ENCODE peak calls at places on chromosome 15, in eight cellular contexts. Z is fibroblast of the aortic adventitia, G is ascending aorta, L is tibial nerve, N is brain microvascular endothelial cell, B is stomach, A is right lobe of liver, K is Panc1. H is an unnamed sample.

GRCh38 chr15:58440922-58441321 is 9.1 kb downstream of the LIPC start:
- DNase-seq in Z (no peak), N (no peak), G (no peak), K (no peak), L (no peak), B (peak; percentile 87), A (no peak), H (no peak)

GRCh38 chr15:32722126-32722525 is 4.3 kb downstream of the GREM1 start:
- DNase-seq in G (no peak), Z (no peak), L (no peak), A (no peak), K (no peak), N (no peak), B (no peak), H (no peak)

GRCh38 chr15:68482246-68482645 is 50.3 kb upstream of the ITGA11 start:
- DNase-seq in K (no peak), Z (no peak), N (no peak), A (no peak), B (no peak), G (no peak), L (no peak), H (no peak)

GRCh38 chr15:98062869-98063268 is 102.4 kb downstream of the ARRDC4 start:
- DNase-seq in N (no peak), K (no peak), Z (peak; percentile 15), A (no peak), B (no peak), G (no peak), L (no peak), H (no peak)

GRCh38 chr15:96047255-96047931 is 283.1 kb upstream of the NR2F2 start:
- DNase-seq in L (no peak), A (no peak), N (peak; percentile 91), Z (peak; percentile 90), K (no peak), G (no peak), B (no peak), H (peak; percentile 99)

GRCh38 chr15:97966924-97967620 is 6.6 kb downstream of the ARRDC4 start:
- DNase-seq in B (no peak), L (no peak), G (no peak), N (no peak), K (no peak), Z (peak; percentile 24), A (no peak), H (peak; percentile 53)

GRCh38 chr15:62323353-62323752 is 158.3 kb upstream of the C2CD4B start:
- DNase-seq in K (no peak), N (no peak), G (no peak), Z (no peak), L (no peak), A (no peak), B (no peak), H (no peak)

GRCh38 chr15:63530762-63531299 is 26.4 kb downstream of the USP3 start:
- DNase-seq in A (no peak), N (no peak), Z (no peak), K (no peak), L (no peak), G (no peak), B (no peak), H (no peak)

GRCh38 chr15:65258863-65259262 is 27.8 kb downstream of the PARP16 start:
- DNase-seq in N (no peak), A (no peak), G (no peak), B (no peak), L (no peak), Z (peak; percentile 19), K (no peak), H (no peak)

GRCh38 chr15:36527512-36528162 is 51.8 kb upstream of the CDIN1 start:
- DNase-seq in Z (peak; percentile 1), N (no peak), B (no peak), L (no peak), K (no peak), A (no peak), G (no peak), H (no peak)

GRCh38 chr15:78012643-78013077 is 64.9 kb downstream of the TBC1D2B start:
- DNase-seq in A (peak; percentile 88), N (no peak), L (peak; percentile 77), K (no peak), G (no peak), Z (no peak), B (peak; percentile 90), H (no peak)

GRCh38 chr15:63369766-63370165 is 11.9 kb downstream of the CA12 start:
- DNase-seq in Z (peak; percentile 53), N (no peak), L (no peak), A (no peak), B (no peak), G (no peak), K (no peak), H (no peak)

GRCh38 chr15:37806808-37807207 is 127.6 kb upstream of the TMCO5A start:
- DNase-seq in A (no peak), B (no peak), G (no peak), N (no peak), L (no peak), K (no peak), Z (no peak), H (no peak)

GRCh38 chr15:82585072-82585471 is 44.8 kb upstream of the RPS17 start:
- DNase-seq in Z (peak; percentile 77), G (no peak), N (peak; percentile 14), A (no peak), L (no peak), K (no peak), B (no peak), H (no peak)

GRCh38 chr15:93748710-93749109 is 482.7 kb upstream of the MCTP2 start:
- DNase-seq in A (no peak), B (no peak), Z (no peak), L (no peak), K (no peak), G (no peak), N (no peak), H (no peak)
- H3K4me3 ChIP-seq in A (no peak overlapping the region), B (no peak overlapping the region), Z (no peak overlapping the region), L (no peak overlapping the region), K (no peak overlapping the region), G (no peak overlapping the region), N (no peak overlapping the region), H (no peak overlapping the region)

DNA sequence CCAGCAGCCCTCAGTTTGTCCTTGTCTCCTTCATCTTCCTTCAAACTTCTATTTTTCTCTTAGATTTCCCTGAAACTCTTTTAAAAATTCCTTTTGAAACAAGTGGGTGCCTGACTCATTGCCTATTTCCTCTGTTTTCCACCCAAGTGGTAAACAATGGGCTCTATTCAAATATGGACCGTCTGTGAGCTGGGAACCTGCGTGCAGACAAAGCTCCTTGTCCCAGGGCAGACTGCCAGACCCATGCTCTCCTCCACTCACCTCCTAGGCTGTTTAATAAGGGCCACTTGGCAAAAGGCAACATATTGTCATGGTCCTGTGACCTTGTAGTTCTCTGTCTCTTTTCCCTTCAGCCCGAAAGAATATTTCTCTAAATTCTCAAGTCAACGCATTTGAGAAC is 332.7 kb upstream of the THBS1 start:
- DNase-seq in B (no peak), N (peak; percentile 51), Z (peak; percentile 73), A (no peak), L (no peak), K (no peak), G (no peak), H (no peak)
- TF ChIP-seq CTCF in B (no peak), N (no peak), Z (no peak), A (no peak), L (no peak), K (no peak), G (no peak), H (no peak)

GRCh38 chr15:89483079-89483478 is 13.3 kb downstream of the RHCG start:
- DNase-seq in N (no peak), G (no peak), B (no peak), A (peak; percentile 29), Z (no peak), K (no peak), L (no peak), H (no peak)
- H3K4me3 ChIP-seq in N (no peak overlapping the region), G (no peak overlapping the region), B (no peak overlapping the region), A (no peak overlapping the region), Z (no peak overlapping the region), K (no peak overlapping the region), L (no peak overlapping the region), H (no peak overlapping the region)

GRCh38 chr15:28935316-28935715 is 49.5 kb downstream of the APBA2 start:
- DNase-seq in B (no peak), N (no peak), A (no peak), L (no peak), K (no peak), Z (no peak), G (no peak), H (no peak)
- TF ChIP-seq CTCF in B (no peak), N (peak; percentile 70), A (no peak), L (no peak), K (peak; percentile 80), Z (no peak), G (no peak), H (peak; percentile 29)

GRCh38 chr15:43552261-43552660 is 34.9 kb downstream of the MAP1A start:
- DNase-seq in G (no peak), Z (no peak), K (no peak), L (no peak), A (no peak), N (no peak), B (no peak), H (no peak)

GRCh38 chr15:43544266-43544665 is 26.9 kb downstream of the MAP1A start:
- DNase-seq in K (no peak), B (no peak), G (no peak), Z (no peak), N (no peak), L (no peak), A (no peak), H (no peak)

GRCh38 chr15:43545426-43545825 is 28.0 kb downstream of the MAP1A start:
- DNase-seq in Z (no peak), N (no peak), L (no peak), A (no peak), B (no peak), K (no peak), G (no peak), H (no peak)

GRCh38 chr15:43550527-43551363 is 33.3 kb downstream of the MAP1A start:
- DNase-seq in N (no peak), K (no peak), L (no peak), G (no peak), Z (peak; percentile 92), B (no peak), A (no peak), H (no peak)

DNA sequence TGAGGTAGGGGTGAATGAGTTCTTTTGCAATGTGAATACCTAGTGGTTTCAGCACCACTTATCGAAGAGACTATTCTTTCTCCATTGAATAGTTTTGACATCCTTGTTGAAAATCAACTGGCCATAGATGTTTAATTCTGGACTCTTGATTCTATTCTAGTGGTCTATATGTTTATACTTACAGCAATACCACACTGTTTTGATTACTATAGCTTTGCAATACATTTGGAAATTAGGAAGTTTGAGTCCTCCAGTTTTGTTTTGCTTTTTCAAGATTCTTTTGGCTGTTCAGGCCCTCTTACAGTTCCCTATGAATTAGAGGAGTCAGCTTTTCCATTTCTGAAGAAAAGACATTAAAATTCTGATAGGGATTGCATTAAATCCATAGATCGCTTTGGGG is 30.1 kb downstream of the MAP1A start:
- DNase-seq in Z (no peak), L (no peak), A (no peak), N (no peak), B (no peak), G (no peak), K (no peak), H (no peak)
- H3K4me3 ChIP-seq in Z (no peak overlapping the region), L (no peak overlapping the region), A (no peak overlapping the region), N (no peak overlapping the region), B (no peak overlapping the region), G (no peak overlapping the region), K (no peak overlapping the region), H (no peak overlapping the region)

GRCh38 chr15:73305331-73306211 is 63.2 kb downstream of the HCN4 start:
- DNase-seq in G (no peak), K (peak; percentile 41), Z (peak; percentile 64), N (peak; percentile 67), B (no peak), L (no peak), A (no peak), H (peak; percentile 27)
- TF ChIP-seq CTCF in G (peak; percentile 21), K (peak; percentile 85), Z (peak; percentile 65), N (peak; percentile 82), B (no peak), L (peak; percentile 5), A (peak; percentile 25), H (peak; percentile 62)

GRCh38 chr15:75849167-75849566 is 5.9 kb downstream of the UBE2Q2 start:
- DNase-seq in B (no peak), L (no peak), A (no peak), Z (no peak), G (no peak), N (no peak), K (no peak), H (no peak)
- H3K4me3 ChIP-seq in B (no peak overlapping the region), L (no peak overlapping the region), A (no peak overlapping the region), Z (no peak overlapping the region), G (no peak overlapping the region), N (no peak overlapping the region), K (no peak overlapping the region), H (no peak overlapping the region)